ENCODE peak calls at places on chromosomes 13 and 19, in eight cellular contexts. One of them, this sample, is unnamed. For H3K27me3 and H3K4me1, the result is how much of the 10 kb centered on the place peaks cover.

GRCh38 chr13:76790519-76791289 is 95.5 kb downstream of the KCTD12 start:
- DNase-seq in CD4-positive, alpha-beta memory T cell: no peak
- DNase-seq in tibial artery: no peak
- DNase-seq in tibial nerve: no peak
- DNase-seq in gastrocnemius medialis: no peak
- DNase-seq in A673: no peak
- DNase-seq in thoracic aorta: no peak
- DNase-seq in Panc1: no peak
- DNase-seq in this sample: no peak

GRCh38 chr13:113058988-113059850 is 46.4 kb upstream of the F7 start:
- DNase-seq in CD4-positive, alpha-beta memory T cell: no peak
- DNase-seq in tibial nerve: no peak
- DNase-seq in A673: no peak
- DNase-seq in gastrocnemius medialis: no peak
- DNase-seq in thoracic aorta: no peak
- DNase-seq in Panc1: no peak
- DNase-seq in tibial artery: no peak
- DNase-seq in this sample: no peak

GRCh38 chr13:96844195-96844594 is 150.1 kb downstream of the OXGR1 start:
- DNase-seq in tibial nerve: no peak
- DNase-seq in gastrocnemius medialis: no peak
- DNase-seq in A673: no peak
- DNase-seq in Panc1: no peak
- DNase-seq in CD4-positive, alpha-beta memory T cell: no peak
- DNase-seq in thoracic aorta: no peak
- DNase-seq in tibial artery: no peak
- DNase-seq in this sample: no peak

GRCh38 chr13:89923052-89923451 is 1424.4 kb upstream of the MIR17HG start:
- DNase-seq in tibial nerve: no peak
- DNase-seq in A673: no peak
- DNase-seq in CD4-positive, alpha-beta memory T cell: no peak
- DNase-seq in Panc1: no peak
- DNase-seq in gastrocnemius medialis: no peak
- DNase-seq in tibial artery: no peak
- DNase-seq in thoracic aorta: no peak
- DNase-seq in this sample: no peak

GRCh38 chr13:97719759-97720158 is 233.7 kb upstream of the IPO5 start:
- DNase-seq in A673: no peak
- DNase-seq in thoracic aorta: no peak
- DNase-seq in gastrocnemius medialis: no peak
- DNase-seq in tibial nerve: no peak
- DNase-seq in CD4-positive, alpha-beta memory T cell: no peak
- DNase-seq in Panc1: no peak
- DNase-seq in tibial artery: no peak
- DNase-seq in this sample: no peak

GRCh38 chr19:4376991-4377781 is 23.2 kb downstream of the SH3GL1 start:
- DNase-seq in Panc1: no peak
- DNase-seq in thoracic aorta: no peak
- DNase-seq in tibial nerve: no peak
- DNase-seq in CD4-positive, alpha-beta memory T cell: no peak
- DNase-seq in A673: no peak
- DNase-seq in gastrocnemius medialis: peak
- DNase-seq in tibial artery: no peak
- DNase-seq in this sample: no peak

GRCh38 chr13:38735655-38736440 is 49.0 kb downstream of the FREM2 start:
- DNase-seq in CD4-positive, alpha-beta memory T cell: no peak
- DNase-seq in tibial artery: no peak
- DNase-seq in gastrocnemius medialis: no peak
- DNase-seq in tibial nerve: no peak
- DNase-seq in Panc1: no peak
- DNase-seq in thoracic aorta: no peak
- DNase-seq in A673: no peak
- DNase-seq in this sample: no peak

GRCh38 chr13:40269086-40269485 is 397.4 kb downstream of the FOXO1 start:
- DNase-seq in tibial artery: no peak
- DNase-seq in gastrocnemius medialis: no peak
- DNase-seq in A673: no peak
- DNase-seq in tibial nerve: no peak
- DNase-seq in thoracic aorta: no peak
- DNase-seq in Panc1: no peak
- DNase-seq in CD4-positive, alpha-beta memory T cell: no peak
- DNase-seq in this sample: no peak

GRCh38 chr19:19171821-19172532 is 1.9 kb upstream of the MEF2B start:
- DNase-seq in tibial nerve: no peak
- DNase-seq in thoracic aorta: no peak
- DNase-seq in gastrocnemius medialis: peak
- DNase-seq in A673: peak
- DNase-seq in Panc1: no peak
- DNase-seq in CD4-positive, alpha-beta memory T cell: no peak
- DNase-seq in tibial artery: no peak
- DNase-seq in this sample: no peak

GRCh38 chr19:50261446-50261970 is 58.1 kb downstream of the MYH14 start:
- DNase-seq in gastrocnemius medialis: no peak
- DNase-seq in Panc1: no peak
- DNase-seq in tibial artery: no peak
- DNase-seq in A673: no peak
- DNase-seq in CD4-positive, alpha-beta memory T cell: no peak
- DNase-seq in thoracic aorta: no peak
- DNase-seq in tibial nerve: no peak
- DNase-seq in this sample: no peak

GRCh38 chr19:56314018-56314583 is 538 bp downstream of the ZSCAN5A start:
- DNase-seq in gastrocnemius medialis: no peak
- DNase-seq in tibial artery: no peak
- DNase-seq in CD4-positive, alpha-beta memory T cell: no peak
- DNase-seq in Panc1: no peak
- DNase-seq in A673: peak
- DNase-seq in thoracic aorta: no peak
- DNase-seq in tibial nerve: peak
- DNase-seq in this sample: no peak

GRCh38 chr13:37657134-37657533 is 58.6 kb upstream of the POSTN start:
- DNase-seq in tibial artery: no peak
- DNase-seq in Panc1: no peak
- DNase-seq in CD4-positive, alpha-beta memory T cell: no peak
- DNase-seq in thoracic aorta: no peak
- DNase-seq in tibial nerve: no peak
- DNase-seq in gastrocnemius medialis: no peak
- DNase-seq in A673: no peak
- DNase-seq in this sample: no peak

GRCh38 chr13:89627991-89628390 is 1719.5 kb upstream of the MIR17HG start:
- DNase-seq in Panc1: peak
- DNase-seq in gastrocnemius medialis: no peak
- DNase-seq in thoracic aorta: no peak
- DNase-seq in tibial nerve: no peak
- DNase-seq in A673: no peak
- DNase-seq in tibial artery: no peak
- DNase-seq in CD4-positive, alpha-beta memory T cell: no peak
- DNase-seq in this sample: no peak

GRCh38 chr19:16951529-16951928 is 62.7 kb downstream of the F2RL3 start:
- DNase-seq in thoracic aorta: no peak
- DNase-seq in gastrocnemius medialis: no peak
- DNase-seq in tibial artery: no peak
- DNase-seq in Panc1: no peak
- DNase-seq in A673: no peak
- DNase-seq in CD4-positive, alpha-beta memory T cell: no peak
- DNase-seq in tibial nerve: no peak
- DNase-seq in this sample: no peak

GRCh38 chr19:1098177-1099051 is 3.2 kb upstream of the POLR2E start:
- DNase-seq in Panc1: no peak
- DNase-seq in thoracic aorta: no peak
- DNase-seq in A673: no peak
- DNase-seq in tibial nerve: no peak
- DNase-seq in tibial artery: no peak
- DNase-seq in CD4-positive, alpha-beta memory T cell: no peak
- DNase-seq in gastrocnemius medialis: no peak
- DNase-seq in this sample: no peak

GRCh38 chr13:59112375-59112774 is 1051.4 kb downstream of the DIAPH3 start:
- DNase-seq in tibial artery: no peak
- DNase-seq in CD4-positive, alpha-beta memory T cell: no peak
- DNase-seq in Panc1: peak
- DNase-seq in tibial nerve: no peak
- DNase-seq in A673: peak
- DNase-seq in gastrocnemius medialis: no peak
- DNase-seq in thoracic aorta: no peak
- DNase-seq in this sample: no peak

GRCh38 chr13:99828114-99828513 is 143.5 kb downstream of the ZIC5 start:
- DNase-seq in tibial nerve: no peak
- DNase-seq in thoracic aorta: no peak
- DNase-seq in A673: no peak
- DNase-seq in CD4-positive, alpha-beta memory T cell: no peak
- DNase-seq in Panc1: no peak
- DNase-seq in gastrocnemius medialis: no peak
- DNase-seq in tibial artery: no peak
- DNase-seq in this sample: no peak
- H3K27me3 ChIP-seq in tibial nerve: under half
- H3K27me3 ChIP-seq in thoracic aorta: under half
- H3K27me3 ChIP-seq in A673: under half
- H3K27me3 ChIP-seq in CD4-positive, alpha-beta memory T cell: under half
- H3K27me3 ChIP-seq in Panc1: under half
- H3K27me3 ChIP-seq in gastrocnemius medialis: under half
- H3K27me3 ChIP-seq in tibial artery: under half
- H3K27me3 ChIP-seq in this sample: under half

GRCh38 chr13:27638521-27638920 is 16.8 kb downstream of the POLR1D start:
- DNase-seq in CD4-positive, alpha-beta memory T cell: no peak
- DNase-seq in thoracic aorta: no peak
- DNase-seq in tibial artery: no peak
- DNase-seq in tibial nerve: no peak
- DNase-seq in Panc1: no peak
- DNase-seq in gastrocnemius medialis: no peak
- DNase-seq in A673: no peak
- DNase-seq in this sample: no peak

GRCh38 chr13:27636624-27637288 is 15.1 kb downstream of the POLR1D start:
- DNase-seq in gastrocnemius medialis: no peak
- DNase-seq in A673: peak
- DNase-seq in thoracic aorta: no peak
- DNase-seq in tibial nerve: no peak
- DNase-seq in tibial artery: no peak
- DNase-seq in Panc1: no peak
- DNase-seq in CD4-positive, alpha-beta memory T cell: no peak
- DNase-seq in this sample: no peak

GRCh38 chr13:27639186-27639585 is 17.5 kb downstream of the POLR1D start:
- DNase-seq in gastrocnemius medialis: no peak
- DNase-seq in Panc1: no peak
- DNase-seq in CD4-positive, alpha-beta memory T cell: no peak
- DNase-seq in thoracic aorta: no peak
- DNase-seq in tibial artery: no peak
- DNase-seq in tibial nerve: no peak
- DNase-seq in A673: no peak
- DNase-seq in this sample: no peak

GRCh38 chr13:27635256-27635655 is 13.6 kb downstream of the POLR1D start:
- DNase-seq in tibial nerve: no peak
- DNase-seq in gastrocnemius medialis: no peak
- DNase-seq in tibial artery: no peak
- DNase-seq in thoracic aorta: no peak
- DNase-seq in Panc1: no peak
- DNase-seq in CD4-positive, alpha-beta memory T cell: no peak
- DNase-seq in A673: no peak
- DNase-seq in this sample: no peak

GRCh38 chr13:27637289-27637626 is 15.6 kb downstream of the POLR1D start:
- DNase-seq in gastrocnemius medialis: no peak
- DNase-seq in Panc1: no peak
- DNase-seq in tibial nerve: no peak
- DNase-seq in thoracic aorta: no peak
- DNase-seq in A673: no peak
- DNase-seq in tibial artery: no peak
- DNase-seq in CD4-positive, alpha-beta memory T cell: no peak
- DNase-seq in this sample: no peak
- H3K4me1 ChIP-seq in gastrocnemius medialis: under half
- H3K4me1 ChIP-seq in Panc1: under half
- H3K4me1 ChIP-seq in tibial nerve: under half
- H3K4me1 ChIP-seq in thoracic aorta: under half
- H3K4me1 ChIP-seq in A673: under half
- H3K4me1 ChIP-seq in tibial artery: under half
- H3K4me1 ChIP-seq in CD4-positive, alpha-beta memory T cell: under half
- H3K4me1 ChIP-seq in this sample: under half

DNA sequence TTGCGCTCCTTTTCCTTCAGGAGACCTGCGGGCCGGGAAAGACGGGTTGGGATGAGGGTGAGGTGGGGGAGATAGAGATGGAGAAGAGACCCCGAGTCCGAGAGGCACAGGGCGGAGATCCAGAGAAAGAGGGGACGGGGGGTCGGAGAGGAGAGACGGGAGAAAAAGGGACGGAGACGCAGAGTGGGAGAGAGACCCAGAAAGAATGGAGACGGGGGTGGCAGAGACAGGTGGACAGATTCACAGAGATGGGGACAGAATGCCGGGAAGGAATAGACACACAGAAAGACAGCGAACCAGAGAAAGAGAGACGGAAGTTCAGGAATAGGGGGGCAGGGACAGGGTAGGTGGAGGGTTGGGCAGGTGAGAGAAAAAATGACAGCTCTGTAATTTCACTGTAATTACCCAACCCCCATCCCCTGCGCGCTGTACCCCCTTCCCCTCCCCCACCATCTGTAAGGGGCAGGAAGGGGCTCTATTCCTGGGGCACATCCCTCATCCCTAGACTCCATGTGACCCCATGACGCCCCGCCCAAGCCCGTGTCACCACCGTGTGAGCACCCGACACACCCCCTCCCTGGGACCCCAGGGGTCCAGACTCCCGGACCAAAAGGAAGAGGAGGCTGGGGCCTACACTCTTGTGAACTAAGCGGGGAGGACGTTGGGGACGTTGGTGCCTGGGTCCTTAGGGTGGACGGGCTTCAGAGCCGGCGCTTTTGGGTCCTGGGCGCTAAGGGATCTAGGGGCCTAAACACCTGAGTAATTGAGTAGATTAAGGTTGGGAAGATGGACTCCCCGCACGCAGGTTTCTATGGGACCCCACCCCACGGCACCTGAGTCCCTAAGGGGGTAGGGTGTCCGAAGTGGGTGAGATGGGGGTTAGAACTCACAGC is 967 bp downstream of the DBP start:
- DNase-seq in gastrocnemius medialis: no peak
- DNase-seq in tibial artery: peak
- DNase-seq in Panc1: no peak
- DNase-seq in thoracic aorta: no peak
- DNase-seq in A673: peak
- DNase-seq in CD4-positive, alpha-beta memory T cell: no peak
- DNase-seq in tibial nerve: no peak
- DNase-seq in this sample: no peak
- H3K4me3 ChIP-seq in gastrocnemius medialis: peak
- H3K4me3 ChIP-seq in tibial artery: peak
- H3K4me3 ChIP-seq in Panc1: peak
- H3K4me3 ChIP-seq in thoracic aorta: peak
- H3K4me3 ChIP-seq in A673: peak
- H3K4me3 ChIP-seq in CD4-positive, alpha-beta memory T cell: peak
- H3K4me3 ChIP-seq in tibial nerve: peak
- H3K4me3 ChIP-seq in this sample: peak

DNA sequence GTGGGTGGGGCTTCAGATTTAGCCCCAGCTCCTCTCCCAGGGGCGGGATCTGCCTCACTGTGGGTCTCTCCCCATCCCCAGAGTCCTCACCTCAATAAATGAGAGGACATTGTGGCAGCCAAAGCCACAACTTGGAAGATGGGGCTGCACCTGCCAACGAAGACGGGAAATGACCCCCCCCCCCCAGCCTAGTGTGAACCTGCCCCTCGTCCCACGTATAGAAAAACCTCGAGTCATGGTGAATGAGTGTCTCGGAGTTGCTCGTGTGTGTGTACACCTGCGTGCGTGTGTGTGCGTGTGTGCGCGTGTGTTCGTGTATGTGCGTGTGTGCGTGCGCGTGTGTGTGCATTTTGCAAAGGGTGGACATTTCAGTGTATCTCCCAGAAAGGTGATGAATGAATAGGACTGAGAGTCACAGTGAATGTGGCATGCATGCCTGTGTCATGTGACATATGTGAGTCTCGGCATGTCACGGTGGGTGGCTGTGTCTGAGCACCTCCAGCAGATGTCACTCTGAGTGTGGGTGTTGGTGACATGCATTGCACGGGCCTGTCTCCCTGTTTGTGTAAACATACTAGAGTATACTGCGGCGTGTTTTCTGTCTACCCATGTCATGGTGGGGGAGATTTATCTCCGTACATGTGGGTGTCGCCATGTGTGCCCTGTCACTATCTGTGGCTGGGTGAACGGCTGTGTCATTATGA is 1.5 kb upstream of the TRAPPC5 start:
- DNase-seq in tibial nerve: no peak
- DNase-seq in thoracic aorta: no peak
- DNase-seq in tibial artery: no peak
- DNase-seq in A673: peak
- DNase-seq in gastrocnemius medialis: no peak
- DNase-seq in CD4-positive, alpha-beta memory T cell: peak
- DNase-seq in Panc1: no peak
- DNase-seq in this sample: peak
- H3K27me3 ChIP-seq in tibial nerve: under half
- H3K27me3 ChIP-seq in thoracic aorta: under half
- H3K27me3 ChIP-seq in tibial artery: under half
- H3K27me3 ChIP-seq in A673: under half
- H3K27me3 ChIP-seq in gastrocnemius medialis: under half
- H3K27me3 ChIP-seq in CD4-positive, alpha-beta memory T cell: under half
- H3K27me3 ChIP-seq in Panc1: under half
- H3K27me3 ChIP-seq in this sample: under half